ENCODE peak calls at places on chromosomes 2 and 18, in four cellular contexts. L is activated CD4-positive, alpha-beta T cell treated with anti-CD3 and anti-CD28 coated beads, Interleukin-2, amount 50 U/mL, for 4 hours; X is Peyer's patch; N is stimulated activated CD8-positive, alpha-beta memory T cell treated with anti-CD3 and anti-CD28 coated beads, Interleukin-4, amount 100 ng/mL, for 48 hours. W is an unnamed sample.
A peak's percentile ranks its signal among the peaks of the same experiment; 100 is the strongest.

GRCh38 chr2:97816411-97816810 is 103.0 kb downstream of the ZAP70 start:
- DNase-seq in L (no peak), N (no peak), X (no peak), W (no peak)

GRCh38 chr2:190571666-190572065 is 37.1 kb upstream of the NEMP2 start:
- DNase-seq in N (no peak), X (no peak), L (no peak), W (peak; percentile 43)

GRCh38 chr2:43139996-43140621 is 86.3 kb downstream of the ZFP36L2 start:
- DNase-seq in N (no peak), X (peak; percentile 43), L (no peak), W (no peak)

GRCh38 chr2:46902465-46902864 is 13.1 kb downstream of the MCFD2 start:
- DNase-seq in X (no peak), N (no peak), L (no peak), W (no peak)

GRCh38 chr2:85441859-85442258 is 23.3 kb downstream of the SH2D6 start:
- DNase-seq in L (no peak), N (no peak), X (no peak), W (no peak)

GRCh38 chr2:237262838-237263771 is 150.9 kb downstream of the COL6A3 start:
- DNase-seq in L (no peak), N (no peak), X (no peak), W (no peak)

GRCh38 chr18:56709463-56709862 is 58.3 kb downstream of the WDR7 start:
- DNase-seq in L (peak; percentile 2), X (no peak), N (no peak), W (peak; percentile 80)

GRCh38 chr2:160064916-160065315 is 2.5 kb upstream of the PLA2R1 start:
- DNase-seq in X (peak; percentile 54), N (no peak), L (no peak), W (no peak)

GRCh38 chr18:23803755-23804154 is 114.5 kb downstream of the LAMA3 start:
- DNase-seq in L (no peak), X (no peak), N (no peak), W (no peak)

GRCh38 chr2:105812180-105813044 is 67.7 kb downstream of the NCK2 start:
- DNase-seq in N (no peak), L (no peak), X (no peak), W (no peak)

GRCh38 chr2:9948721-9949120 is 2.8 kb upstream of the GRHL1 start:
- DNase-seq in X (no peak), N (no peak), L (no peak), W (no peak)

GRCh38 chr2:134320930-134321329 is 67.1 kb downstream of the MGAT5 start:
- DNase-seq in X (no peak), L (peak; percentile 7), N (peak; percentile 36), W (no peak)

GRCh38 chr2:144834363-144834762 is 314.4 kb upstream of the ZEB2 start:
- DNase-seq in L (no peak), N (no peak), X (no peak), W (no peak)

GRCh38 chr2:10717630-10718029 is 3.8 kb upstream of the ATP6V1C2 start:
- DNase-seq in L (no peak), N (no peak), X (no peak), W (no peak)

GRCh38 chr2:63613391-63613901 is 24.7 kb downstream of the MDH1 start:
- DNase-seq in N (no peak), L (no peak), X (no peak), W (no peak)

GRCh38 chr2:44169155-44169898 is 652 bp downstream of the PPM1B start:
- DNase-seq in N (no peak), X (peak; percentile 74), L (peak; percentile 32), W (peak; percentile 62)

GRCh38 chr2:160228141-160228963 is 28.3 kb upstream of the ITGB6 start:
- DNase-seq in N (no peak), L (no peak), X (no peak), W (no peak)

GRCh38 chr2:225766431-225766830 is 366.9 kb downstream of the NYAP2 start:
- DNase-seq in X (no peak), N (no peak), L (no peak), W (no peak)